ENCODE peak calls at places on chromosomes 11 and 22, in nine cellular contexts. B, R, F, U, S, O, J, N and A are unnamed samples.

GRCh38 chr11:134460044-134460371 is 48.0 kb upstream of the B3GAT1 start:
- DNase-seq in U (no peak), N (no peak), F (no peak), J (no peak), S (no peak), B (no peak), O (no peak), R (no peak), A (no peak)

GRCh38 chr11:70202898-70203748 is at the start of gene FADD:
- DNase-seq in R (peak), U (peak), J (peak), O (peak), B (peak), N (peak), F (peak), S (peak), A (peak)

GRCh38 chr11:81987829-81988472 is 745.7 kb downstream of the FAM181B start:
- DNase-seq in N (peak), B (no peak), U (no peak), R (no peak), O (no peak), J (no peak), S (no peak), F (no peak), A (no peak)

GRCh38 chr22:45007946-45008852 is 1.6 kb downstream of the PHF21B start:
- DNase-seq in U (no peak), J (peak), N (no peak), R (peak), B (no peak), S (peak), F (no peak), O (no peak), A (peak)

GRCh38 chr22:25176175-25176574 is 23.5 kb upstream of the CRYBB3 start:
- DNase-seq in J (no peak), F (no peak), R (no peak), U (no peak), N (no peak), B (no peak), S (no peak), O (no peak), A (no peak)

GRCh38 chr22:41578818-41579217 is 10.8 kb downstream of the PMM1 start:
- DNase-seq in B (no peak), O (no peak), S (no peak), F (no peak), J (no peak), R (no peak), N (no peak), U (no peak), A (no peak)

GRCh38 chr11:120538707-120539106 is 27.2 kb downstream of the GRIK4 start:
- DNase-seq in O (no peak), B (no peak), F (no peak), N (no peak), R (no peak), J (no peak), S (no peak), U (no peak), A (no peak)

GRCh38 chr22:47318041-47318737 is 555.7 kb downstream of the TBC1D22A start:
- DNase-seq in N (no peak), U (no peak), O (no peak), J (no peak), S (no peak), R (no peak), F (no peak), B (no peak), A (no peak)

GRCh38 chr11:15258433-15259350 is 144.0 kb downstream of the INSC start:
- DNase-seq in J (no peak), R (peak), S (no peak), B (peak), F (no peak), U (peak), N (no peak), O (no peak), A (peak)
- TF ChIP-seq REST in J (no peak), R (no peak), S (no peak), B (no peak), F (no peak), U (no peak), N (no peak), O (no peak), A (no peak)

DNA sequence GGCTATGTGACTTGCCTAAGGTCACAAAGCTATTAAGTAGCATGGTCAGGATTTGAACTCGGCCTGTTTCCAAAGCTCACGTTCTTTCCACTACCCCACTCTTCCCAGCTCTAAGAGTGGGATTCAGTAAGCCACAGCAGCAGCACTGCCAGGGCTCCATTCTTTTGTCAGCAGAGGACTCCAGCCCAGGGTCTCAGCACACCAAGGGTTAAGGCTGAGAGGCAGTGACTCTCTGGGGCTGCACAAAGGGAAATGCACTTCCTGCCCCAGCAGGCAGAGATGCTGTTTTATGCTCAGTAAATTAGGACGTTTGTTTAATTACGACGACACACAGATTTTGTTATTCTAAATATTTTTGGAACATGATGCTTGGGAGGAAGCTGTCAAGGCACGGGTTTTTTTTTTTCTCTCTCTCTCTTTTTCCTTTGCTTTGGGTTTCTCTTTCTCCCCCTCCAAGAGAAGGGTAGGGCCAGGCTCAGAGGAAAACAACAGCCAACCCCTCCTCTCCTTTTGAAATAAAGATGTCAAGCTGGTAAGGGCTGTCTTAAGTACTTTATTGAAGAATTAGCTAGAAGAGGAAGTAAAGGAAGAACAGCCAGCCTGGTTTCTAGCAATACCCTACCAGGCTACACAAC is 2.9 kb downstream of the MYH9 start:
- DNase-seq in J (no peak), R (no peak), B (no peak), N (no peak), F (no peak), U (no peak), S (peak), O (no peak), A (peak)
- TF ChIP-seq CTCF in J (no peak), R (no peak), B (no peak), N (no peak), F (no peak), U (no peak), S (no peak), O (no peak), A (no peak)

GRCh38 chr11:95576149-95576851 is 213.3 kb downstream of the FAM76B start:
- DNase-seq in J (no peak), F (no peak), R (no peak), U (no peak), N (no peak), B (no peak), O (no peak), S (no peak), A (no peak)

GRCh38 chr11:95575517-95575916 is 214.1 kb downstream of the FAM76B start:
- DNase-seq in U (no peak), R (no peak), J (no peak), B (no peak), N (no peak), S (no peak), O (no peak), F (no peak), A (no peak)

GRCh38 chr11:95577716-95578460 is 211.7 kb downstream of the FAM76B start:
- DNase-seq in J (no peak), F (no peak), U (no peak), R (no peak), N (no peak), O (no peak), B (no peak), S (no peak), A (no peak)
- TF ChIP-seq REST in J (no peak), F (no peak), U (no peak), R (no peak), N (no peak), O (no peak), B (no peak), S (no peak), A (no peak)

DNA sequence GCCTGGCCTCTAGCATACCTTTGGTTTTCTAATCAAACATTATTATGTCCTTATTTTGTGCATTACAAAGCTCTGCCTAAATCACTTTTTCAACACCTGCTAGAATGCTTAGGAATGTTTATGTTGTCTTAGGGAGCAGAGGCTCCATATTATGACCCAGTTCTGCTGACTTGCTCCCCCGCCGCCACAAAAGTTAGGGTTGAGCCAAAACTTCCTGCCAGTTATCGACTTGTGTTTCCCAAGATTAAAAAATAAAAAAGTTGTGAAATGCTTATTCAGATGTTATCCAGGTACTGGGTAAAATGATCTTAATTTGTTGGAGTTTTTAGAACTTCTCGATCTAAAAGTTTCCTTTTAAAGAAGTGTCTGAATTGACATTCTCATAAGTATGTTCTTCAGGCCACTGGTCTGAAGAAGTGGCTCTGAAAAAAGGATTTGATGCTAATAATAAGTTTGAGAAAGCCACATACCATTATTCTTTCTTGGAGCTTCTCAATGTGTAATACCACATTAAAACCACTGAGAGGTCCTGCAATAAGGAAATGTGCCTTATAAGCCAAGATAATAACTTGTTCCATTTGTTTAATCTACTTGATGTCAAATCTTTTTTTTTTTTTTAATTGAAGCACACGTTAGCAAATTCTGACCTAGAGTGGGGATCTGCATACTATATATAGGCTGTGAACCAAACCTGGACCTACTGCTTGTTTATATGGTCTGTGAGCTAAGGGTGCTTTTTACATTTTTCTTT is 2.2 kb downstream of the RNF185 start:
- DNase-seq in B (no peak), S (no peak), U (no peak), O (no peak), R (no peak), J (no peak), F (no peak), N (no peak), A (no peak)
- TF ChIP-seq CTCF in B (no peak), S (peak), U (no peak), O (no peak), R (no peak), J (no peak), F (no peak), N (no peak), A (no peak)

DNA sequence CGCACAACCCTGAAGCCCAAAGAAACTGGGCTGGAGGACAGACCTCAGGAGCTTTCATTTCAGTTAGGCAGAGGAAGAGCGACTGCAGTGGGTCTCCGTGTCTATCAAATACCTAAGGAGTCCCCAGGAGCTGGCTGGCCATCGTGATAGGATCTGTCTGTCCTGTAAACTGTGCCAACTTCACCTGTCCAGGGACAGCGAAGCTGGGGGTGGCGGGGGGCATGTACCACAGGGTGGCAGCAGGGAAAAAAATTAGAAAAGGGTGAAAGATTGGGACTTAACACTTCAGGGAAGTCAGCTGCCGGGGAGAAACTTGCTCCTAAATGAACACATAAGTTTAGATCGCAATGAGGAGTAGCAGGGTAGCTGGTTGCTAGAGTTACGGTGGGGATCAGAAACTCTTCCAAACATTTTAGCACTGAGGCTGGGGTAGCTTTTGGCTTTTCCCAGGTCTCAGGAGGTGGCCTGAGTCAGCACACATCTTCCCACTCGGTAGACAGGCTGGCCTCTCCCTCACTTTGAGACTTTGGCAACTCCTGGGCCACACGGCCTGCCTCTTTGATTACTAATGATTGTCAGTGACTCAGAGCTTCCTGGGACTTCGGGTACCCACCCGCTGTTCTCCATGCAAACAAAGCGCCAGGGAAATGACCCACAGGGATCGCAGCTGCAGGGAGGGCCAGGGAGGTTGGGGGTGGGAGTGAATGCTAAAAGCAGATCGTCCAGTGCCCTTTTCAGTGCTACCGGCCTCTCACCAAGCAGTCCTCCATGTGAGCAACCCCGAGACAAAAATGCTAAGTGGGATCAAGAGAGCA is 2.9 kb upstream of the MTFP1 start:
- DNase-seq in J (peak), O (no peak), N (no peak), B (peak), F (peak), S (no peak), R (peak), U (peak), A (peak)
- TF ChIP-seq REST in J (no peak), O (no peak), N (no peak), B (no peak), F (no peak), S (no peak), R (no peak), U (no peak), A (no peak)

DNA sequence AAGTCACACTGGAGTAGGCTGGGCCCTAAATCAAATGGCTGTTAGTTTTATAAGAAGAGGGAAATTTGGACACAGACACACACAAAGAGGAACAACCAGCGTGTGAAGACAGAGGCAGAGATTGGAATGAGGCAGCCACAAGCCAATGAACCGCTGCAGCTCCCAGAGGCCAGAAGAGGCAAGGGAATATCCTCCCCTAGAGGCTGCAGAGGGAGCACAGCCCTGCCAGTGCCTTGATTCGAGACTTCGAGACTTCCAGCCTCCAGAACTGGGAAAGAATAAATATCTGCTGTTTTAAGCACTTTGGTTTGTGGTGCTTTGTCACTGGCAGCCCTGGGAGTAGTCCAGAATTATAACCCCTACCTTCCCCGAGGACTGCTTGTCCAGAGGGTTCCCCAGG is 484.4 kb downstream of the MN1 start:
- DNase-seq in F (no peak), N (no peak), O (no peak), U (no peak), J (no peak), B (no peak), R (peak), S (no peak), A (peak)
- TF ChIP-seq CTCF in F (no peak), N (no peak), O (no peak), U (peak), J (peak), B (no peak), R (no peak), S (no peak), A (peak)

GRCh38 chr22:32794449-32795213 is 6.9 kb upstream of the TIMP3 start:
- DNase-seq in J (peak), F (no peak), S (no peak), B (peak), N (no peak), O (no peak), R (no peak), U (peak), A (peak)
- TF ChIP-seq REST in J (no peak), F (no peak), S (no peak), B (no peak), N (no peak), O (no peak), R (no peak), U (no peak), A (no peak)